ENCODE peak calls at places on chromosome 17, in five cellular contexts. F, O, T, P and Q are unnamed samples.
A peak's percentile ranks its signal among the peaks of the same experiment; 100 is the strongest.

GRCh38 chr17:69607162-69607834 is 192.8 kb downstream of the MAP2K6 start:
- DNase-seq in F (peak; percentile 31), O (peak; percentile 76), T (peak; percentile 70), P (peak; percentile 84), Q (peak; percentile 73)

GRCh38 chr17:350706-351435 is 1.7 kb downstream of the RPH3AL start:
- DNase-seq in F (no peak), O (peak; percentile 81), T (no peak), P (peak; percentile 88), Q (peak; percentile 52)

GRCh38 chr17:4604111-4604644 is 19.8 kb downstream of the SMTNL2 start:
- DNase-seq in F (no peak), O (peak; percentile 87), T (no peak), P (peak; percentile 89), Q (no peak)

GRCh38 chr17:57537524-57538410 is 207.3 kb downstream of the CCDC182 start:
- DNase-seq in F (no peak), O (no peak), T (no peak), P (peak; percentile 34), Q (no peak)

GRCh38 chr17:48054238-48055185 is 6.4 kb downstream of the NFE2L1 start:
- DNase-seq in F (no peak), O (peak; percentile 77), T (peak; percentile 89), P (peak; percentile 90), Q (peak; percentile 70)

GRCh38 chr17:38893612-38894011 is 23.8 kb downstream of the LASP1 start:
- DNase-seq in F (peak; percentile 32), O (no peak), T (no peak), P (peak; percentile 54), Q (no peak)

GRCh38 chr17:50133028-50133768 is 3.2 kb upstream of the SAMD14 start:
- DNase-seq in F (no peak), O (no peak), T (no peak), P (peak; percentile 40), Q (no peak)

GRCh38 chr17:39622380-39623006 is 4.3 kb upstream of the PPP1R1B start:
- DNase-seq in F (peak; percentile 27), O (no peak), T (no peak), P (no peak), Q (no peak)

GRCh38 chr17:76732734-76733617 is 4.2 kb downstream of the SRSF2 start:
- DNase-seq in F (no peak), O (no peak), T (no peak), P (peak; percentile 51), Q (no peak)

GRCh38 chr17:73760186-73760758 is 116.0 kb upstream of the SDK2 start:
- DNase-seq in F (no peak), O (no peak), T (peak; percentile 76), P (no peak), Q (no peak)

GRCh38 chr17:71251276-71251675 is 869.5 kb upstream of the SOX9 start:
- DNase-seq in F (no peak), O (no peak), T (no peak), P (no peak), Q (no peak)

GRCh38 chr17:74972107-74972972 is at the start of gene HID1:
- DNase-seq in F (peak; percentile 84), O (peak; percentile 47), T (peak; percentile 91), P (peak; percentile 17), Q (peak; percentile 76)

GRCh38 chr17:77863814-77864161 is 94.7 kb upstream of the TNRC6C start:
- DNase-seq in F (no peak), O (no peak), T (no peak), P (peak; percentile 42), Q (no peak)

GRCh38 chr17:70848785-70849184 is 679.5 kb downstream of the KCNJ2 start:
- DNase-seq in F (no peak), O (no peak), T (no peak), P (peak; percentile 59), Q (no peak)

GRCh38 chr17:80991645-80992076 is at the start of gene CHMP6:
- DNase-seq in F (peak; percentile 59), O (peak; percentile 74), T (peak; percentile 85), P (peak; percentile 84), Q (peak; percentile 80)

GRCh38 chr17:43406676-43407645 is 8.2 kb downstream of the ARL4D start:
- DNase-seq in F (no peak), O (no peak), T (no peak), P (peak; percentile 78), Q (no peak)

GRCh38 chr17:78608804-78609186 is 31.6 kb upstream of the DNAH17 start:
- DNase-seq in F (no peak), O (no peak), T (no peak), P (no peak), Q (no peak)

GRCh38 chr17:43720311-43721060 is 38.1 kb downstream of the SOST start:
- DNase-seq in F (peak; percentile 79), O (peak; percentile 68), T (peak; percentile 81), P (peak; percentile 81), Q (peak; percentile 54)

GRCh38 chr17:63610854-63611253 is 10.2 kb downstream of the TACO1 start:
- DNase-seq in F (no peak), O (no peak), T (no peak), P (no peak), Q (no peak)

GRCh38 chr17:8740486-8740885 is 4.2 kb downstream of the CCDC42 start:
- DNase-seq in F (peak; percentile 52), O (no peak), T (peak; percentile 61), P (no peak), Q (no peak)

GRCh38 chr17:48642059-48642842 is 16.1 kb upstream of the HOXB9 start:
- DNase-seq in F (no peak), O (no peak), T (peak; percentile 79), P (no peak), Q (no peak)

GRCh38 chr17:52170963-52171572 is 12.6 kb upstream of the CA10 start:
- DNase-seq in F (no peak), O (no peak), T (no peak), P (peak; percentile 0), Q (peak; percentile 51)

GRCh38 chr17:45149037-45149668 is 878 bp downstream of the HEXIM1 start:
- DNase-seq in F (peak; percentile 84), O (peak; percentile 90), T (peak; percentile 88), P (peak; percentile 87), Q (peak; percentile 87)

GRCh38 chr17:75494326-75494877 is 20.9 kb downstream of the CASKIN2 start:
- DNase-seq in F (no peak), O (no peak), T (no peak), P (no peak), Q (no peak)

GRCh38 chr17:32546031-32546444 is 59.2 kb downstream of the CDK5R1 start:
- DNase-seq in F (no peak), O (no peak), T (peak; percentile 58), P (no peak), Q (no peak)

GRCh38 chr17:4599505-4600281 is 15.4 kb downstream of the SMTNL2 start:
- DNase-seq in F (no peak), O (peak; percentile 90), T (peak; percentile 76), P (peak; percentile 92), Q (peak; percentile 4)

GRCh38 chr17:52885882-52886281 is 727.4 kb upstream of the CA10 start:
- DNase-seq in F (no peak), O (no peak), T (no peak), P (no peak), Q (no peak)

GRCh38 chr17:64281962-64282752 is 19.1 kb upstream of the TEX2 start:
- DNase-seq in F (peak; percentile 67), O (peak; percentile 66), T (peak; percentile 62), P (peak; percentile 90), Q (peak; percentile 67)

GRCh38 chr17:76381633-76382304 is 2.6 kb upstream of the SPHK1 start:
- DNase-seq in F (no peak), O (no peak), T (no peak), P (peak; percentile 66), Q (no peak)

GRCh38 chr17:1916963-1917715 is 87.3 kb downstream of the RPA1 start:
- DNase-seq in F (no peak), O (no peak), T (no peak), P (no peak), Q (no peak)
- TF ChIP-seq CTCF in F (no peak), O (no peak), T (no peak), P (no peak), Q (no peak)

GRCh38 chr17:15651001-15651582 is 31.6 kb upstream of the FBXW10B start:
- DNase-seq in F (no peak), O (no peak), T (no peak), P (no peak), Q (no peak)
- TF ChIP-seq CTCF in F (no peak), O (no peak), T (no peak), P (no peak), Q (no peak)

GRCh38 chr17:27384261-27384701 is 72.0 kb upstream of the KSR1 start:
- DNase-seq in F (no peak), O (no peak), T (no peak), P (peak; percentile 88), Q (no peak)
- TF ChIP-seq CTCF in F (no peak), O (no peak), T (no peak), P (no peak), Q (no peak)

GRCh38 chr17:21525464-21526130 is 149.4 kb downstream of the KCNJ12 start:
- DNase-seq in F (no peak), O (no peak), T (peak; percentile 10), P (no peak), Q (no peak)
- TF ChIP-seq CTCF in F (no peak), O (no peak), T (no peak), P (no peak), Q (no peak)

GRCh38 chr17:33562792-33563191 is 269.7 kb upstream of the ASIC2 start:
- DNase-seq in F (no peak), O (no peak), T (no peak), P (no peak), Q (no peak)
- TF ChIP-seq CTCF in F (no peak), O (no peak), T (peak; percentile 53), P (no peak), Q (no peak)

DNA sequence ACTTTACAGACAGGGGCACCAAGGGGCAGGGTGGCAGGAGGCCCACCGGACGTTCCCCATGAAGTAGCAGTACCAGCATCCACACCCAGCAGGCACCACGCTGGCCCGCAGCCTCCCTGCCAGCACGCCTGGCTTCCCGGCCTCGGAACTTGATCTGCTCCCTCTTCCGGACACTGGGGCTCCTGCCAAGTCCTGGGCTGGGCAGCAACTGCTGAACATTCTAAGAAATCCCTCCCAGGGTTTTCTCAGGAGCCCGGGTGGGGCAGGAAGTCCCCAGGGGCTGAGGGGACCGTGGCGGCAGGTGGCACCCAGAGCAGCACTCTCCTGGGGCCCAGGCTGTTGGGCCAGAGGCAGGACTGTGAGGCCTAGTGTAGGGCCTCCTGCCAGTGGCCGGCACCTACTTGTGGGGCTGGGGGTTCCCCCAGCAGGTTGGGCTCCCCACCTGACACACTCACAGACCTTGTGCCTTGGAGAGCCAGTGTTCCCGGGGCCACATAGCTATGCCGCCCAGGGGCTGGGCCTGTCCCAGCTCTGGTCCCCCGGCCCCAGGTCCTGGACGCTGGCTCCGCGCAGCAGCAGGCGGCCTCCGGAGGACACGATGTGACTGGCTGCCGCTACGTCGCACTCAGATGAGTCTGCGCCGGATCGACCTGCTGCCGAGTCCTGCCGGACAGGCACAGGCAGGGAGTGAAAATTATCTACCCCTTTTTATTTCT is 86.2 kb upstream of the CBX4 start:
- DNase-seq in F (no peak), O (no peak), T (no peak), P (peak; percentile 63), Q (no peak)
- TF ChIP-seq CTCF in F (no peak), O (no peak), T (no peak), P (peak; percentile 29), Q (no peak)